ENCODE peak calls at places on chromosomes 13 and 19, in five cellular contexts. E is nephron progenitor cell, Z is cerebellum, F is NCI-H2171 treated with DMSO at 0.1 percent for 48 hours, R is LNCaP clone FGC. I is an unnamed sample.

GRCh38 chr13:74794147-74794546 is 659.9 kb upstream of the KLF12 start:
- DNase-seq in F (peak; percentile 81), E (no peak), R (no peak), Z (no peak), I (no peak)

GRCh38 chr19:35108730-35109129 is 6.9 kb upstream of the FXYD3 start:
- DNase-seq in R (no peak), F (no peak), Z (no peak), E (no peak), I (no peak)

GRCh38 chr19:40962460-40962961 is 28.6 kb upstream of the CYP2B6 start:
- DNase-seq in R (no peak), E (no peak), F (no peak), Z (no peak), I (peak; percentile 6)

GRCh38 chr19:8575467-8575997 is 1.7 kb downstream of the MYO1F start:
- DNase-seq in R (no peak), E (no peak), Z (no peak), F (no peak), I (no peak)

GRCh38 chr13:100789968-100790367 is 115.4 kb upstream of the TMTC4 start:
- DNase-seq in R (no peak), E (no peak), Z (no peak), F (peak; percentile 64), I (no peak)

GRCh38 chr19:31503211-31503610 is 154.0 kb upstream of the TSHZ3 start:
- DNase-seq in F (no peak), R (no peak), Z (no peak), E (no peak), I (no peak)

GRCh38 chr19:29961311-29961710 is 19.3 kb downstream of the URI1 start:
- DNase-seq in E (no peak), Z (no peak), R (no peak), F (no peak), I (no peak)

GRCh38 chr13:95411641-95412040 is 110.4 kb upstream of the ABCC4 start:
- DNase-seq in E (no peak), F (no peak), Z (no peak), R (no peak), I (no peak)

GRCh38 chr19:802497-802887 is 5.2 kb downstream of the PTBP1 start:
- DNase-seq in E (peak; percentile 47), Z (no peak), R (no peak), F (peak; percentile 13), I (no peak)

GRCh38 chr19:48448563-48448962 is 2.8 kb downstream of the GRWD1 start:
- DNase-seq in R (no peak), E (no peak), F (no peak), Z (no peak), I (no peak)

GRCh38 chr13:29749401-29750177 is 100.8 kb downstream of the UBL3 start:
- DNase-seq in E (no peak), Z (no peak), R (no peak), F (no peak), I (peak; percentile 56)

GRCh38 chr13:44516771-44517170 is 59.4 kb downstream of the TSC22D1 start:
- DNase-seq in R (peak; percentile 54), F (peak; percentile 3), E (no peak), Z (no peak), I (no peak)

GRCh38 chr13:84446972-84447700 is 564.9 kb upstream of the SLITRK1 start:
- DNase-seq in Z (no peak), E (no peak), F (peak; percentile 79), R (no peak), I (peak; percentile 40)